ENCODE peak calls at places on chromosome 3, in four cellular contexts. One of them, this sample, is unnamed.

GRCh38 chr3:137121704-137122314 is 164.0 kb downstream of the IL20RB start:
- DNase-seq in heart left ventricle: no peak
- DNase-seq in right cardiac atrium: no peak
- DNase-seq in GM23248: peak; percentile 38
- DNase-seq in this sample: no peak

GRCh38 chr3:113291572-113291971 is 80.2 kb downstream of the BOC start:
- DNase-seq in heart left ventricle: no peak
- DNase-seq in right cardiac atrium: no peak
- DNase-seq in GM23248: no peak
- DNase-seq in this sample: no peak

GRCh38 chr3:72270072-72270611 is 485.2 kb upstream of the PROK2 start:
- DNase-seq in right cardiac atrium: peak; percentile 93
- DNase-seq in GM23248: peak; percentile 97
- DNase-seq in heart left ventricle: peak; percentile 87
- DNase-seq in this sample: peak; percentile 94

GRCh38 chr3:120683671-120684301 is 1.7 kb upstream of the HGD start:
- DNase-seq in GM23248: no peak
- DNase-seq in heart left ventricle: no peak
- DNase-seq in right cardiac atrium: no peak
- DNase-seq in this sample: no peak

GRCh38 chr3:43998374-43998840 is 243.3 kb upstream of the TOPAZ1 start:
- DNase-seq in right cardiac atrium: no peak
- DNase-seq in GM23248: peak; percentile 36
- DNase-seq in heart left ventricle: no peak
- DNase-seq in this sample: no peak

GRCh38 chr3:129421236-129421883 is 7.1 kb downstream of the EFCAB12 start:
- DNase-seq in right cardiac atrium: no peak
- DNase-seq in GM23248: no peak
- DNase-seq in heart left ventricle: no peak
- DNase-seq in this sample: no peak

GRCh38 chr3:184637705-184638104 is 74.2 kb downstream of the MAGEF1 start:
- DNase-seq in GM23248: no peak
- DNase-seq in right cardiac atrium: no peak
- DNase-seq in heart left ventricle: no peak
- DNase-seq in this sample: no peak

GRCh38 chr3:128787256-128788253 is 61.6 kb downstream of the RAB7A start:
- DNase-seq in heart left ventricle: no peak
- DNase-seq in GM23248: peak; percentile 55
- DNase-seq in right cardiac atrium: no peak
- DNase-seq in this sample: no peak

GRCh38 chr3:32117324-32117723 is 10.9 kb downstream of the GPD1L start:
- DNase-seq in GM23248: no peak
- DNase-seq in right cardiac atrium: no peak
- DNase-seq in heart left ventricle: no peak
- DNase-seq in this sample: no peak

GRCh38 chr3:173865900-173866498 is 468.5 kb downstream of the NLGN1 start:
- DNase-seq in GM23248: no peak
- DNase-seq in right cardiac atrium: no peak
- DNase-seq in heart left ventricle: no peak
- DNase-seq in this sample: no peak

GRCh38 chr3:38576131-38577088 is 73.1 kb downstream of the SCN5A start:
- DNase-seq in GM23248: no peak
- DNase-seq in right cardiac atrium: no peak
- DNase-seq in heart left ventricle: no peak
- DNase-seq in this sample: no peak

GRCh38 chr3:14820156-14820555 is 1.4 kb downstream of the FGD5 start:
- DNase-seq in right cardiac atrium: no peak
- DNase-seq in heart left ventricle: no peak
- DNase-seq in GM23248: no peak
- DNase-seq in this sample: no peak

GRCh38 chr3:47009225-47010049 is 30.0 kb downstream of the NBEAL2 start:
- DNase-seq in right cardiac atrium: peak; percentile 96
- DNase-seq in heart left ventricle: peak; percentile 94
- DNase-seq in GM23248: peak; percentile 95
- DNase-seq in this sample: peak; percentile 94

GRCh38 chr3:44125882-44126281 is 115.8 kb upstream of the TOPAZ1 start:
- DNase-seq in GM23248: peak; percentile 38
- DNase-seq in heart left ventricle: no peak
- DNase-seq in right cardiac atrium: peak; percentile 53
- DNase-seq in this sample: no peak

GRCh38 chr3:101020616-101021015 is 27.4 kb upstream of the ABI3BP start:
- DNase-seq in GM23248: peak; percentile 4
- DNase-seq in right cardiac atrium: no peak
- DNase-seq in heart left ventricle: no peak
- DNase-seq in this sample: no peak

GRCh38 chr3:43191116-43191515 is 85.2 kb upstream of the POMGNT2 start:
- DNase-seq in heart left ventricle: no peak
- DNase-seq in GM23248: no peak
- DNase-seq in right cardiac atrium: no peak
- DNase-seq in this sample: no peak

GRCh38 chr3:127682576-127682975 is 9.8 kb downstream of the ABTB1 start:
- DNase-seq in GM23248: no peak
- DNase-seq in heart left ventricle: peak; percentile 41
- DNase-seq in right cardiac atrium: peak; percentile 24
- DNase-seq in this sample: peak; percentile 13

GRCh38 chr3:37739579-37740290 is 121.9 kb upstream of the CTDSPL start:
- DNase-seq in heart left ventricle: no peak
- DNase-seq in GM23248: no peak
- DNase-seq in right cardiac atrium: no peak
- DNase-seq in this sample: no peak

GRCh38 chr3:52481819-52482521 is 13.2 kb upstream of the STAB1 start:
- DNase-seq in heart left ventricle: peak; percentile 60
- DNase-seq in GM23248: peak; percentile 43
- DNase-seq in right cardiac atrium: peak; percentile 64
- DNase-seq in this sample: peak; percentile 65

GRCh38 chr3:39849992-39850706 is 40.7 kb downstream of the MYRIP start:
- DNase-seq in GM23248: no peak
- DNase-seq in right cardiac atrium: no peak
- DNase-seq in heart left ventricle: no peak
- DNase-seq in this sample: no peak

GRCh38 chr3:128190501-128190900 is 37.2 kb downstream of the EEFSEC start:
- DNase-seq in right cardiac atrium: no peak
- DNase-seq in heart left ventricle: no peak
- DNase-seq in GM23248: peak; percentile 26
- DNase-seq in this sample: no peak

GRCh38 chr3:172648736-172649135 is 62.1 kb downstream of the NCEH1 start:
- DNase-seq in heart left ventricle: no peak
- DNase-seq in GM23248: peak; percentile 60
- DNase-seq in right cardiac atrium: no peak
- DNase-seq in this sample: no peak

GRCh38 chr3:14513566-14514322 is 26.4 kb downstream of the GRIP2 start:
- DNase-seq in heart left ventricle: peak; percentile 37
- DNase-seq in GM23248: no peak
- DNase-seq in right cardiac atrium: peak; percentile 15
- DNase-seq in this sample: peak; percentile 23

GRCh38 chr3:164418426-164418825 is 659.9 kb downstream of the SI start:
- DNase-seq in heart left ventricle: no peak
- DNase-seq in right cardiac atrium: no peak
- DNase-seq in GM23248: no peak
- DNase-seq in this sample: no peak

GRCh38 chr3:156576887-156577427 is 22.0 kb upstream of the SSR3 start:
- DNase-seq in right cardiac atrium: no peak
- DNase-seq in heart left ventricle: no peak
- DNase-seq in GM23248: no peak
- DNase-seq in this sample: no peak

GRCh38 chr3:36868614-36869436 is 76.0 kb downstream of the TRANK1 start:
- DNase-seq in GM23248: peak; percentile 67
- DNase-seq in heart left ventricle: no peak
- DNase-seq in right cardiac atrium: no peak
- DNase-seq in this sample: peak; percentile 32

GRCh38 chr3:115912372-115912771 is 289.1 kb downstream of the GAP43 start:
- DNase-seq in GM23248: peak; percentile 31
- DNase-seq in right cardiac atrium: peak; percentile 81
- DNase-seq in heart left ventricle: no peak
- DNase-seq in this sample: no peak

GRCh38 chr3:159964166-159964973 is 24.3 kb upstream of the IL12A start:
- DNase-seq in GM23248: peak; percentile 86
- DNase-seq in heart left ventricle: no peak
- DNase-seq in right cardiac atrium: no peak
- DNase-seq in this sample: no peak

DNA sequence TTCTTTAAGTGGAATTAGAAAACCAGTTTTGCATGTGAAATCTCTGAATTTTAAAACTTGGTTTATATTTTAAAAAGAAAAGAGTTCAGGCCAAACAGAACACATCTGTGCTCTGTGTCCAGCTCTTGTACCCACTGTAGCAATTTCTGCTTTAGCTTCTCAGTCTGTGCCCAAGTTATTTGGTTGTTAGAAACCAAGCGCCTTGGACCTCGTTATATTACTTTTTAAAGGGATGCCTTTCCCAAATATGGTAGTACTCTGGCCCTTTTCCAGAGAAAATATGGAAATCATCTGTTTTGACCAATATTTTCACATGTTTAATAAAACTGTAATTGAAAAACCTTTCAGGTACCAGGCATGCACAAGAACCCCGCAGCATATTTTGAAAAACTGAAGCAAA is 27.3 kb downstream of the TGFBR2 start:
- DNase-seq in heart left ventricle: no peak
- DNase-seq in GM23248: no peak
- DNase-seq in right cardiac atrium: no peak
- DNase-seq in this sample: no peak
- H3K4me1 ChIP-seq in heart left ventricle: peaks cover 97% of the 10 kb centered on the region
- H3K4me1 ChIP-seq in GM23248: peaks cover 32% of the 10 kb centered on the region
- H3K4me1 ChIP-seq in right cardiac atrium: peaks cover 27% of the 10 kb centered on the region
- H3K4me1 ChIP-seq in this sample: peaks cover 5% of the 10 kb centered on the region

DNA sequence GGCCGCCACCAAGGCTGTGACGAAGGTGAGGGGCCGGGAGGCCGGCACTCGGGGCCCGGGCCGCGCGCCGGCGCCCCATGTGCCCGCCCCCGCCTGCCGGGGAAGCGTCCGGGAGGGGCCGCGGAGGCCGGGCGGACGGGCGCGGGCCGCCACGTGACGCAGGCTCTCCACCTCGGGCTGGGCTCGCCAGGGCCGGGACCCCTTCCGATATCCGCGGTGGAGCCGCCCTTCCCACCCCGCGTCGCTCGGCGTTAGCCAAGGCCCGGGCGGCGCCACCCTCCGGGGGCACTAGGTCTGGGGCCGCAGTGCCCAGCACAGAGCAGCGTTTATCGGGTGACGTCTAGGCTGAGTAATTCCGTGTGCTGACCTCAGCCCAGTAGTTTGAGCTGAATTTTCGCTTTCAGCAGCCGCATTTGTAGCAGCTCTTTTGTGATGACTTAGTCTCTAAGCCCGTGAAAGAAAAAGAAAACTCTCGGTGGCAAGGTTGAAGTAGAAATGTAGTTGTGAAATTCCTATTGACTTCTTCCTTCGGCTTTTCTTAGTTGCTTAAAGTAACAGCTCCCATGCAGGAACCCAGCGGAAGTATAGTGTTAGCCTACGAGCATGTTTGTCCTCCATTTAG is 885 bp downstream of the CDV3 start:
- DNase-seq in GM23248: peak; percentile 89
- DNase-seq in heart left ventricle: peak; percentile 91
- DNase-seq in right cardiac atrium: peak; percentile 92
- DNase-seq in this sample: peak; percentile 86
- H3K4me1 ChIP-seq in GM23248: peaks cover 67% of the 10 kb centered on the region
- H3K4me1 ChIP-seq in heart left ventricle: peaks cover 79% of the 10 kb centered on the region
- H3K4me1 ChIP-seq in right cardiac atrium: peaks cover 6% of the 10 kb centered on the region
- H3K4me1 ChIP-seq in this sample: peaks cover 12% of the 10 kb centered on the region

GRCh38 chr3:191338177-191338488 is 7.8 kb upstream of the UTS2B start:
- DNase-seq in right cardiac atrium: no peak
- DNase-seq in heart left ventricle: no peak
- DNase-seq in GM23248: no peak
- DNase-seq in this sample: no peak

GRCh38 chr3:191340976-191341375 is 10.7 kb upstream of the UTS2B start:
- DNase-seq in right cardiac atrium: no peak
- DNase-seq in heart left ventricle: no peak
- DNase-seq in GM23248: no peak
- DNase-seq in this sample: no peak

GRCh38 chr3:191336833-191337232 is 6.5 kb upstream of the UTS2B start:
- DNase-seq in right cardiac atrium: no peak
- DNase-seq in heart left ventricle: no peak
- DNase-seq in GM23248: no peak
- DNase-seq in this sample: no peak

GRCh38 chr3:191342391-191342790 is 12.1 kb upstream of the UTS2B start:
- DNase-seq in GM23248: no peak
- DNase-seq in heart left ventricle: no peak
- DNase-seq in right cardiac atrium: no peak
- DNase-seq in this sample: no peak

GRCh38 chr3:191339313-191339917 is 9.1 kb upstream of the UTS2B start:
- DNase-seq in heart left ventricle: no peak
- DNase-seq in GM23248: no peak
- DNase-seq in right cardiac atrium: no peak
- DNase-seq in this sample: no peak
- H3K4me1 ChIP-seq in heart left ventricle: peaks cover 91% of the 10 kb centered on the region
- H3K4me1 ChIP-seq in GM23248: peaks cover 68% of the 10 kb centered on the region
- H3K4me1 ChIP-seq in right cardiac atrium: peaks cover 9% of the 10 kb centered on the region
- H3K4me1 ChIP-seq in this sample: peaks cover 9% of the 10 kb centered on the region

GRCh38 chr3:124774305-124774673 is 44.0 kb downstream of the UMPS start:
- DNase-seq in heart left ventricle: no peak
- DNase-seq in right cardiac atrium: peak; percentile 77
- DNase-seq in GM23248: peak; percentile 77
- DNase-seq in this sample: no peak
- H3K4me1 ChIP-seq in heart left ventricle: peaks cover 54% of the 10 kb centered on the region
- H3K4me1 ChIP-seq in right cardiac atrium: peaks cover 20% of the 10 kb centered on the region
- H3K4me1 ChIP-seq in GM23248: peaks cover 29% of the 10 kb centered on the region
- H3K4me1 ChIP-seq in this sample: peaks cover 2% of the 10 kb centered on the region

GRCh38 chr3:51386852-51387229 is 1.8 kb downstream of the MANF start:
- DNase-seq in heart left ventricle: no peak
- DNase-seq in right cardiac atrium: peak; percentile 26
- DNase-seq in GM23248: no peak
- DNase-seq in this sample: no peak
- H3K4me1 ChIP-seq in heart left ventricle: peaks cover 60% of the 10 kb centered on the region
- H3K4me1 ChIP-seq in right cardiac atrium: peaks cover 2% of the 10 kb centered on the region
- H3K4me1 ChIP-seq in GM23248: peaks cover 16% of the 10 kb centered on the region
- H3K4me1 ChIP-seq in this sample: peaks cover 6% of the 10 kb centered on the region

GRCh38 chr3:4978966-4979400 is 254 bp upstream of the BHLHE40 start:
- DNase-seq in GM23248: peak; percentile 99
- DNase-seq in heart left ventricle: peak; percentile 95
- DNase-seq in right cardiac atrium: peak; percentile 98
- DNase-seq in this sample: peak; percentile 97
- H3K4me1 ChIP-seq in GM23248: peaks cover 32% of the 10 kb centered on the region
- H3K4me1 ChIP-seq in heart left ventricle: peaks cover 55% of the 10 kb centered on the region
- H3K4me1 ChIP-seq in right cardiac atrium: peaks cover 2% of the 10 kb centered on the region
- H3K4me1 ChIP-seq in this sample: peaks cover 5% of the 10 kb centered on the region

GRCh38 chr3:71062920-71063767 is 520.4 kb downstream of the FOXP1 start:
- DNase-seq in heart left ventricle: no peak
- DNase-seq in right cardiac atrium: no peak
- DNase-seq in GM23248: peak; percentile 67
- DNase-seq in this sample: no peak
- H3K4me1 ChIP-seq in heart left ventricle: peaks cover 77% of the 10 kb centered on the region
- H3K4me1 ChIP-seq in right cardiac atrium: peaks cover 5% of the 10 kb centered on the region
- H3K4me1 ChIP-seq in GM23248: peaks cover 53% of the 10 kb centered on the region
- H3K4me1 ChIP-seq in this sample: peaks cover 11% of the 10 kb centered on the region